ENCODE peak calls at places on chromosomes 16 and 17, in six cellular contexts. L is stimulated activated CD4-positive, alpha-beta T cell treated with anti-CD3 and anti-CD28 coated beads, Interleukin-1b, Interleukin-23, amount 100 ng/mL, for 1 hour; Z is cortex of kidney; J is hypothalamus; Y is KG1; G is body of pancreas. A is an unnamed sample.

GRCh38 chr17:10117581-10118001 is 80.8 kb downstream of the GAS7 start:
- DNase-seq in L (no peak), Z (no peak), J (peak; percentile 61), Y (no peak), G (no peak), A (no peak)

GRCh38 chr17:79987187-79987889 is 48.3 kb downstream of the TBC1D16 start:
- DNase-seq in L (no peak), Z (no peak), J (no peak), Y (no peak), G (no peak), A (no peak)

GRCh38 chr17:55347341-55347740 is 74.3 kb downstream of the MMD start:
- DNase-seq in L (no peak), Z (no peak), J (no peak), Y (no peak), G (no peak), A (no peak)

GRCh38 chr16:24848065-24848464 is 2.3 kb downstream of the SLC5A11 start:
- DNase-seq in L (no peak), Z (no peak), J (no peak), Y (no peak), G (no peak), A (no peak)

GRCh38 chr17:76462556-76463290 is 4.7 kb upstream of the AANAT start:
- DNase-seq in L (no peak), Z (no peak), J (no peak), Y (no peak), G (no peak), A (no peak)

GRCh38 chr16:89827383-89828198 is 684 bp upstream of the SPIRE2 start:
- DNase-seq in L (no peak), Z (no peak), J (peak; percentile 39), Y (no peak), G (peak; percentile 45), A (no peak)

GRCh38 chr16:6177781-6178180 is 1080.2 kb upstream of the EEF2KMT start:
- DNase-seq in L (no peak), Z (no peak), J (peak; percentile 11), Y (no peak), G (no peak), A (no peak)

GRCh38 chr16:49269231-49269630 is 12.4 kb downstream of the CBLN1 start:
- DNase-seq in L (no peak), Z (no peak), J (no peak), Y (no peak), G (no peak), A (no peak)

GRCh38 chr17:76840884-76841775 is 27.1 kb upstream of the MGAT5B start:
- DNase-seq in L (no peak), Z (no peak), J (no peak), Y (no peak), G (no peak), A (no peak)

GRCh38 chr17:29102046-29102445 is 59.1 kb downstream of the PIPOX start:
- DNase-seq in L (no peak), Z (no peak), J (no peak), Y (no peak), G (no peak), A (no peak)

GRCh38 chr16:81816793-81817210 is 37.7 kb downstream of the PLCG2 start:
- DNase-seq in L (no peak), Z (no peak), J (no peak), Y (no peak), G (no peak), A (no peak)

GRCh38 chr16:30068750-30069574 is 3.4 kb downstream of the ALDOA start:
- DNase-seq in L (no peak), Z (no peak), J (no peak), Y (no peak), G (no peak), A (no peak)

GRCh38 chr17:38705803-38706624 is 941 bp downstream of the MLLT6 start:
- DNase-seq in L (no peak), Z (no peak), J (peak; percentile 56), Y (no peak), G (peak; percentile 56), A (no peak)

GRCh38 chr17:751269-752001 is 629 bp downstream of the GEMIN4 start:
- DNase-seq in L (peak; percentile 17), Z (no peak), J (no peak), Y (no peak), G (peak; percentile 37), A (no peak)

GRCh38 chr16:3328104-3328503 is 22.8 kb downstream of the ZNF75A start:
- DNase-seq in L (no peak), Z (no peak), J (no peak), Y (no peak), G (no peak), A (no peak)

GRCh38 chr17:69677130-69677529 is 262.6 kb downstream of the MAP2K6 start:
- DNase-seq in L (no peak), Z (no peak), J (no peak), Y (no peak), G (no peak), A (no peak)

GRCh38 chr17:47615766-47616424 is 33.8 kb upstream of the KPNB1 start:
- DNase-seq in L (no peak), Z (no peak), J (no peak), Y (no peak), G (no peak), A (no peak)

GRCh38 chr16:46974352-46974751 is 878 bp upstream of the DNAJA2 start:
- DNase-seq in L (no peak), Z (no peak), J (no peak), Y (no peak), G (no peak), A (no peak)

GRCh38 chr16:50153648-50154368 is 702 bp downstream of the TENT4B start:
- DNase-seq in L (peak; percentile 7), Z (no peak), J (peak; percentile 60), Y (no peak), G (no peak), A (no peak)

GRCh38 chr16:57627184-57627871 is 1.1 kb upstream of the ADGRG1 start:
- DNase-seq in L (no peak), Z (no peak), J (peak; percentile 71), Y (no peak), G (no peak), A (no peak)

GRCh38 chr16:10156111-10156510 is 26.1 kb downstream of the GRIN2A start:
- DNase-seq in L (no peak), Z (no peak), J (no peak), Y (no peak), G (no peak), A (no peak)

GRCh38 chr17:54839022-54839806 is 61.4 kb upstream of the TOM1L1 start:
- DNase-seq in L (no peak), Z (no peak), J (no peak), Y (no peak), G (no peak), A (no peak)

GRCh38 chr17:68910789-68911431 is 44.3 kb downstream of the ABCA8 start:
- DNase-seq in L (no peak), Z (no peak), J (no peak), Y (no peak), G (no peak), A (no peak)

GRCh38 chr16:3035972-3036725 is 595 bp downstream of the BICDL2 start:
- DNase-seq in L (no peak), Z (no peak), J (no peak), Y (no peak), G (peak; percentile 75), A (no peak)

GRCh38 chr16:68375801-68376536 is 65.2 kb downstream of the PRMT7 start:
- DNase-seq in L (no peak), Z (no peak), J (no peak), Y (no peak), G (no peak), A (no peak)

GRCh38 chr16:70663524-70664324 is 17.4 kb downstream of the IL34 start:
- DNase-seq in L (no peak), Z (no peak), J (no peak), Y (no peak), G (no peak), A (no peak)

GRCh38 chr16:149024-149675 is 3.3 kb upstream of the HBZ start:
- DNase-seq in L (no peak), Z (no peak), J (no peak), Y (no peak), G (no peak), A (no peak)

GRCh38 chr16:54544553-54545180 is 258.1 kb upstream of the IRX3 start:
- DNase-seq in L (no peak), Z (no peak), J (no peak), Y (no peak), G (no peak), A (no peak)

A was measured in NCI-H2107.